ENCODE peak calls at places on chromosome 11, in six cellular contexts. One of them, this sample, is unnamed. For H3K4me1 and H3K36me3, the result is how much of the 10 kb centered on the place peaks cover.

GRCh38 chr11:46293616-46294015 is 16.2 kb downstream of the CREB3L1 start:
- DNase-seq in stomach: no peak
- DNase-seq in cardiac muscle cell: peak
- DNase-seq in esophagus squamous epithelium: no peak
- DNase-seq in IMR-90: peak
- DNase-seq in CD8-positive, alpha-beta T cell: no peak
- DNase-seq in this sample: no peak

GRCh38 chr11:102849319-102849718 is 5.9 kb upstream of the MMP3 start:
- DNase-seq in stomach: no peak
- DNase-seq in cardiac muscle cell: peak
- DNase-seq in esophagus squamous epithelium: no peak
- DNase-seq in IMR-90: peak
- DNase-seq in CD8-positive, alpha-beta T cell: no peak
- DNase-seq in this sample: no peak

GRCh38 chr11:45405916-45406670 is 120.0 kb upstream of the SYT13 start:
- DNase-seq in stomach: peak
- DNase-seq in cardiac muscle cell: peak
- DNase-seq in esophagus squamous epithelium: no peak
- DNase-seq in IMR-90: peak
- DNase-seq in CD8-positive, alpha-beta T cell: no peak
- DNase-seq in this sample: no peak

GRCh38 chr11:96340555-96340885 is 2.5 kb downstream of the MAML2 start:
- DNase-seq in stomach: no peak
- DNase-seq in cardiac muscle cell: peak
- DNase-seq in esophagus squamous epithelium: no peak
- DNase-seq in IMR-90: peak
- DNase-seq in CD8-positive, alpha-beta T cell: no peak
- DNase-seq in this sample: no peak

GRCh38 chr11:70313945-70314344 is 43.5 kb downstream of the PPFIA1 start:
- DNase-seq in stomach: no peak
- DNase-seq in cardiac muscle cell: no peak
- DNase-seq in esophagus squamous epithelium: no peak
- DNase-seq in IMR-90: no peak
- DNase-seq in CD8-positive, alpha-beta T cell: no peak
- DNase-seq in this sample: no peak

GRCh38 chr11:36564376-36565032 is 3.3 kb upstream of the RAG1 start:
- DNase-seq in stomach: peak
- DNase-seq in cardiac muscle cell: peak
- DNase-seq in esophagus squamous epithelium: no peak
- DNase-seq in IMR-90: peak
- DNase-seq in CD8-positive, alpha-beta T cell: peak
- DNase-seq in this sample: peak

GRCh38 chr11:119106564-119107537 is at the start of gene C2CD2L:
- DNase-seq in stomach: peak
- DNase-seq in cardiac muscle cell: peak
- DNase-seq in esophagus squamous epithelium: peak
- DNase-seq in IMR-90: peak
- DNase-seq in CD8-positive, alpha-beta T cell: peak
- DNase-seq in this sample: peak

GRCh38 chr11:128421577-128421976 is 165.8 kb downstream of the ETS1 start:
- DNase-seq in stomach: no peak
- DNase-seq in cardiac muscle cell: peak
- DNase-seq in esophagus squamous epithelium: no peak
- DNase-seq in IMR-90: peak
- DNase-seq in CD8-positive, alpha-beta T cell: no peak
- DNase-seq in this sample: no peak

GRCh38 chr11:75667831-75668507 is 869 bp downstream of the MAP6 start:
- DNase-seq in stomach: peak
- DNase-seq in cardiac muscle cell: peak
- DNase-seq in esophagus squamous epithelium: no peak
- DNase-seq in IMR-90: peak
- DNase-seq in CD8-positive, alpha-beta T cell: peak
- DNase-seq in this sample: peak

GRCh38 chr11:66933508-66933907 is 24.7 kb downstream of the PC start:
- DNase-seq in stomach: no peak
- DNase-seq in cardiac muscle cell: peak
- DNase-seq in esophagus squamous epithelium: no peak
- DNase-seq in IMR-90: no peak
- DNase-seq in CD8-positive, alpha-beta T cell: no peak
- DNase-seq in this sample: no peak

GRCh38 chr11:101738494-101738893 is 154.7 kb upstream of the TRPC6 start:
- DNase-seq in stomach: no peak
- DNase-seq in cardiac muscle cell: no peak
- DNase-seq in esophagus squamous epithelium: no peak
- DNase-seq in IMR-90: no peak
- DNase-seq in CD8-positive, alpha-beta T cell: no peak
- DNase-seq in this sample: no peak

GRCh38 chr11:95680169-95680929 is 109.2 kb downstream of the FAM76B start:
- DNase-seq in stomach: no peak
- DNase-seq in cardiac muscle cell: peak
- DNase-seq in esophagus squamous epithelium: no peak
- DNase-seq in IMR-90: peak
- DNase-seq in CD8-positive, alpha-beta T cell: no peak
- DNase-seq in this sample: no peak

GRCh38 chr11:118485273-118485672 is 42.0 kb upstream of the TTC36 start:
- DNase-seq in stomach: no peak
- DNase-seq in cardiac muscle cell: peak
- DNase-seq in esophagus squamous epithelium: no peak
- DNase-seq in IMR-90: no peak
- DNase-seq in CD8-positive, alpha-beta T cell: no peak
- DNase-seq in this sample: no peak

GRCh38 chr11:80930038-80930437 is 1489.2 kb upstream of the TENM4 start:
- DNase-seq in stomach: no peak
- DNase-seq in cardiac muscle cell: no peak
- DNase-seq in esophagus squamous epithelium: no peak
- DNase-seq in IMR-90: no peak
- DNase-seq in CD8-positive, alpha-beta T cell: no peak
- DNase-seq in this sample: no peak
- H3K4me1 ChIP-seq in stomach: under half
- H3K4me1 ChIP-seq in cardiac muscle cell: under half
- H3K4me1 ChIP-seq in esophagus squamous epithelium: under half
- H3K4me1 ChIP-seq in IMR-90: under half
- H3K4me1 ChIP-seq in CD8-positive, alpha-beta T cell: under half
- H3K4me1 ChIP-seq in this sample: under half

GRCh38 chr11:47917643-47918369 is 62.6 kb upstream of the PTPRJ start:
- DNase-seq in stomach: peak
- DNase-seq in cardiac muscle cell: peak
- DNase-seq in esophagus squamous epithelium: peak
- DNase-seq in IMR-90: peak
- DNase-seq in CD8-positive, alpha-beta T cell: no peak
- DNase-seq in this sample: peak
- H3K4me3 ChIP-seq in stomach: no peak
- H3K4me3 ChIP-seq in cardiac muscle cell: no peak
- H3K4me3 ChIP-seq in esophagus squamous epithelium: no peak
- H3K4me3 ChIP-seq in IMR-90: peak
- H3K4me3 ChIP-seq in CD8-positive, alpha-beta T cell: no peak
- H3K4me3 ChIP-seq in this sample: no peak

DNA sequence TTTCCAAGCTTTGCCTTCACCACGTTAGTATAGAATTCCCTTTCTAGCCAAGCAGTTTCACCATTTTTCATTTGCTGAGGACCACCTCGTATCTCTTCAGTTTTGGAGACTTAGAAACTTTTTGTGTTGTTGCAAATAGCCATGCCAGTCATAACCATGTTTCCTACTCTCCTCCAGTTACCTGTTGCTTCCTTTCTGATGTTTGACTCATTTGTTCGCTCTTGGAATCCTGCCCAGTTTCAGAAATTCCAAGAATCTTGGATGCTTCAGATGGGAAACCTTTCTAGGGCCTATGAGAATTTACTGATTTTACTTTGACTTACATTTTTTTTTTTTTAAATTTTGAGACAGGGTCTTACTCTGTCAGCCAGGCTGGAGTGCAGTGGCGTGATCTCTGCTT is 65.4 kb downstream of the PPP6R3 start:
- DNase-seq in stomach: no peak
- DNase-seq in cardiac muscle cell: peak
- DNase-seq in esophagus squamous epithelium: no peak
- DNase-seq in IMR-90: peak
- DNase-seq in CD8-positive, alpha-beta T cell: no peak
- DNase-seq in this sample: no peak
- H3K36me3 ChIP-seq in stomach: half or more
- H3K36me3 ChIP-seq in cardiac muscle cell: under half
- H3K36me3 ChIP-seq in esophagus squamous epithelium: under half
- H3K36me3 ChIP-seq in IMR-90: under half
- H3K36me3 ChIP-seq in CD8-positive, alpha-beta T cell: under half
- H3K36me3 ChIP-seq in this sample: half or more

DNA sequence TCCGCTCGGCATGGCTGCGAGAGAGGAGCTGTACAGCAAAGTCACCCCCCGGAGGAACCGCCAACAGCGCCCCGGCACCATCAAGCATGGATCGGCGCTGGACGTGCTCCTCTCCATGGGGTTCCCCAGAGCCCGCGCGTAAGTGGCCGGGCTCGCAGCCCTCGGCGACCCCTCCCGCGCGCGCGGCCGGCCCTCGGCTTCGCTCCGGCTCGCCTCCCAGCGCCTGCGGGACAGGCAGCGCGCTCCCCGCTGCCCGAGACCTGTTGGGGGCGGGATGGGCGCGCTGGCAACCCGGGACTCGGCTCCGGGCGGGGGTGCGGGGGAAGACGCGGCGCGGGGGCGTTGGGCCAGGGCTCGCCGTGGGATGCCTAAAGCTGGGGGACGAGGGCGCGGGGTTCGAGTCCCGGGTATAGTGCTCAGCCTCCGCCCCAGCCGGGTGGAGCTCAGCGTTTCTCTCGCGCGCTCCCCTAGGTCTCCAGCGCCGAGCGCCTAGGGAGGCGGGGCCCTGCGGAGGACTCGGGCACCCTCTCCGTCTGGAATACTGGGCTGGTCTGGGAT is 630 bp downstream of the UBASH3B start:
- DNase-seq in stomach: peak
- DNase-seq in cardiac muscle cell: peak
- DNase-seq in esophagus squamous epithelium: no peak
- DNase-seq in IMR-90: peak
- DNase-seq in CD8-positive, alpha-beta T cell: peak
- DNase-seq in this sample: peak
- H3K4me1 ChIP-seq in stomach: under half
- H3K4me1 ChIP-seq in cardiac muscle cell: under half
- H3K4me1 ChIP-seq in esophagus squamous epithelium: under half
- H3K4me1 ChIP-seq in IMR-90: under half
- H3K4me1 ChIP-seq in CD8-positive, alpha-beta T cell: under half
- H3K4me1 ChIP-seq in this sample: under half

GRCh38 chr11:120135838-120136237 is 2.1 kb downstream of the TRIM29 start:
- DNase-seq in stomach: peak
- DNase-seq in cardiac muscle cell: no peak
- DNase-seq in esophagus squamous epithelium: no peak
- DNase-seq in IMR-90: no peak
- DNase-seq in CD8-positive, alpha-beta T cell: no peak
- DNase-seq in this sample: no peak
- H3K4me3 ChIP-seq in stomach: no peak
- H3K4me3 ChIP-seq in cardiac muscle cell: no peak
- H3K4me3 ChIP-seq in esophagus squamous epithelium: peak
- H3K4me3 ChIP-seq in IMR-90: no peak
- H3K4me3 ChIP-seq in CD8-positive, alpha-beta T cell: no peak
- H3K4me3 ChIP-seq in this sample: no peak

This sample was measured in HAP-1.